ENCODE peak calls at places on chromosomes 16 and 17, in ten cellular contexts. H is adrenal gland; J is effector memory CD4-positive, alpha-beta T cell; F is heart left ventricle; N is A549; R is ovary; K is psoas muscle; D is ascending aorta; P is right cardiac atrium; C is keratinocyte. I is an unnamed sample.

GRCh38 chr17:41118721-41119120 is 548 bp upstream of the KRTAP4-11 start:
- DNase-seq in H (no peak), J (no peak), F (no peak), N (no peak), R (no peak), K (no peak), D (no peak), P (no peak), C (no peak), I (no peak)

GRCh38 chr17:63751806-63752205 is 10.2 kb upstream of the STRADA start:
- DNase-seq in H (no peak), J (no peak), F (no peak), N (no peak), R (no peak), K (no peak), D (no peak), P (no peak), C (no peak), I (no peak)

GRCh38 chr17:71942626-71943025 is 178.2 kb upstream of the SOX9 start:
- DNase-seq in H (no peak), J (no peak), F (no peak), N (no peak), R (no peak), K (no peak), D (no peak), P (no peak), C (no peak), I (no peak)

GRCh38 chr17:71764507-71764906 is 356.3 kb upstream of the SOX9 start:
- DNase-seq in H (peak; percentile 54), J (no peak), F (no peak), N (peak; percentile 46), R (no peak), K (peak; percentile 48), D (no peak), P (no peak), C (no peak), I (no peak)

GRCh38 chr17:71741836-71742235 is 379.0 kb upstream of the SOX9 start:
- DNase-seq in H (no peak), J (no peak), F (no peak), N (no peak), R (no peak), K (no peak), D (no peak), P (no peak), C (no peak), I (no peak)

GRCh38 chr16:72066747-72067146 is 3.7 kb downstream of the HPR start:
- DNase-seq in H (no peak), J (no peak), F (no peak), N (peak; percentile 53), R (no peak), K (no peak), D (no peak), P (no peak), C (no peak), I (no peak)

GRCh38 chr17:76558210-76559095 is 18.6 kb downstream of the PRCD start:
- DNase-seq in H (no peak), J (no peak), F (no peak), N (peak; percentile 38), R (no peak), K (no peak), D (no peak), P (no peak), C (no peak), I (no peak)

GRCh38 chr17:79746955-79747507 is 16.3 kb downstream of the ENPP7 start:
- DNase-seq in H (no peak), J (no peak), F (peak; percentile 32), N (no peak), R (no peak), K (no peak), D (no peak), P (no peak), C (no peak), I (no peak)

GRCh38 chr17:73976147-73976546 is 227.3 kb upstream of the RPL38 start:
- DNase-seq in H (no peak), J (no peak), F (no peak), N (no peak), R (no peak), K (no peak), D (no peak), P (no peak), C (no peak), I (no peak)

GRCh38 chr17:49146620-49147306 is 14.2 kb downstream of the B4GALNT2 start:
- DNase-seq in H (no peak), J (no peak), F (no peak), N (peak; percentile 83), R (no peak), K (no peak), D (no peak), P (no peak), C (peak; percentile 94), I (no peak)

GRCh38 chr17:40026816-40027613 is 11.8 kb downstream of the CSF3 start:
- DNase-seq in H (peak; percentile 89), J (peak; percentile 50), F (peak; percentile 90), N (peak; percentile 83), R (peak; percentile 88), K (peak; percentile 93), D (peak; percentile 86), P (peak; percentile 90), C (peak; percentile 65), I (peak; percentile 43)

GRCh38 chr17:40024901-40025300 is 9.7 kb downstream of the CSF3 start:
- DNase-seq in H (no peak), J (no peak), F (no peak), N (no peak), R (no peak), K (no peak), D (no peak), P (peak; percentile 8), C (peak; percentile 85), I (no peak)

GRCh38 chr17:40023590-40024292 is 8.5 kb downstream of the CSF3 start:
- DNase-seq in H (peak; percentile 69), J (no peak), F (peak; percentile 67), N (no peak), R (peak; percentile 62), K (no peak), D (no peak), P (peak; percentile 85), C (no peak), I (no peak)

GRCh38 chr17:40025991-40026815 is 11.0 kb downstream of the CSF3 start:
- DNase-seq in H (no peak), J (peak; percentile 14), F (peak; percentile 24), N (no peak), R (no peak), K (no peak), D (no peak), P (peak; percentile 60), C (peak; percentile 72), I (no peak)

GRCh38 chr17:40025559-40025958 is 10.3 kb downstream of the CSF3 start:
- DNase-seq in H (no peak), J (no peak), F (no peak), N (no peak), R (no peak), K (no peak), D (no peak), P (no peak), C (no peak), I (no peak)
- H3K27ac ChIP-seq in H (no peak overlapping the region), J (no peak overlapping the region), F (no peak overlapping the region), N (no peak overlapping the region), R (no peak overlapping the region), K (peak overlapping the region; percentile 58), D (no peak overlapping the region), P (no peak overlapping the region), C (peak overlapping the region; percentile 74), I (no peak overlapping the region)

DNA sequence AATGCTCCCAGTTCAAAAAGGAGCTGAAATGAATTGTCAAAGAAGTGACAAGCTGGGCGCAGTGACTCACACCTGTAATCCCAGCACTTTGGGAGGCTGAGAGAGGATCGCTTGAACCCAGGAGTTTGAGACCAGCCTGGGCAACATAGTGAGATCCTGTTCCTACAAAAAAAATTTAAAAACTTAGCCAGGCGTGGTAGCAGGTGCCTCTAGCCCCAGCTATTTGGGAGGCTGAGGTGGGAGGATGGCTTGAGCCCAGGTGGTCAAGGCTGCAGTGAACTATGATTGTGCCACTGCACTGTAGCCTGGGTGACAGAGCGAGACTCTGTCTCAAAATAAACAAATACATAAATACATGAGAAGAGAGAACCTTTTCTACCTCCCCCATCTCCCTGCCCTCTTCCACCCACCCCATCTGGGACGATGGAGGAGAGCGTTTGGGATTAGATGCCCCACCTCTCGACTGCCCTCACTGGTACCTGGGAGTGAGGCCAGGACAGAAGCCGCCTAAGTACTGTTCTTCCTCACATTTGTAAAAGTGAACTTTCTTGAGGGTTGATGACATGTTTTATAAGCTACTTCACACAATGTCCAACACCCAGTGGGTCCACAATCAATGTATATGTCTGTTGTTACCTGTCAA is 2.4 kb downstream of the IL4R start:
- DNase-seq in H (peak; percentile 27), J (no peak), F (no peak), N (no peak), R (no peak), K (no peak), D (no peak), P (no peak), C (no peak), I (no peak)
- H3K27ac ChIP-seq in H (peak overlapping the region; percentile 95), J (peak overlapping the region; percentile 98), F (peak overlapping the region; percentile 96), N (peak overlapping the region; percentile 70), R (no peak overlapping the region), K (peak overlapping the region; percentile 85), D (peak overlapping the region; percentile 93), P (peak overlapping the region; percentile 70), C (peak overlapping the region; percentile 90), I (no peak overlapping the region)

GRCh38 chr16:5670198-5670597 is 572.6 kb upstream of the EEF2KMT start:
- DNase-seq in H (no peak), J (no peak), F (no peak), N (no peak), R (no peak), K (no peak), D (no peak), P (no peak), C (no peak), I (no peak)

GRCh38 chr16:5668553-5668952 is 571.0 kb upstream of the EEF2KMT start:
- DNase-seq in H (no peak), J (no peak), F (no peak), N (no peak), R (no peak), K (no peak), D (no peak), P (no peak), C (no peak), I (no peak)

GRCh38 chr16:5665770-5666169 is 568.2 kb upstream of the EEF2KMT start:
- DNase-seq in H (no peak), J (no peak), F (no peak), N (no peak), R (no peak), K (no peak), D (no peak), P (no peak), C (no peak), I (peak; percentile 18)
- H3K27ac ChIP-seq in H (no peak overlapping the region), J (no peak overlapping the region), F (no peak overlapping the region), N (no peak overlapping the region), R (no peak overlapping the region), K (no peak overlapping the region), D (no peak overlapping the region), P (no peak overlapping the region), C (no peak overlapping the region), I (peak overlapping the region; percentile 49)

DNA sequence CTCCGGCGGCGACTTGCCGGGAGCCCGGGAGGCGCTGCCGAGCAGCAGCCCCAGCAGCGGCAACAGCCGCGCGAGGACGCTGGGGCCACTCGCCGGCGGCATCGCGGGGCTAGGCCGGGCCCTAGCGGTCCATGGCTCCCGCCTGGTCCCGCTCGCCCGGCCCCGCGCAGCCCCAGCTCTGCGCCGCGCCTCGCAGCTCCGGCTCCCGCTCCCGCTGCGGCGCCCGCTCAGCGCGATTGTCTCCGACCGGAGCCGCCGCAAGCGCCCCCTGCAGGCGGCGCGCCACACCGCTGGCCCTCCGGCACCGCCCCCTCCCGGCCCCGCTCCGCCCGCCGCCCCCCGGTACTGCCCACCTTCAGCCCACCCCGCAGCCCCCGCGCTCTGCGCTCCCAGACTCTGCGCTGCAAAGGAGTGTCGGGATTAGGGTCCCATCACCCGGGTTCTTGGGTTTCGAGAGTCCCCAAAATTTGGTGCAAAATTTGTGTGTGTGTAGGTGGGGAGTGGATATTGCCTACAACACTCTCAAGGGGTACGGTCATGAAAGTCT is at the start of gene FAM171A2:
- DNase-seq in H (no peak), J (peak; percentile 39), F (peak; percentile 81), N (peak; percentile 66), R (peak; percentile 85), K (peak; percentile 81), D (no peak), P (peak; percentile 86), C (no peak), I (peak; percentile 58)
- H3K27ac ChIP-seq in H (peak within 1 kb of the TSS; percentile 26), J (no peak within 1 kb of the TSS), F (no peak within 1 kb of the TSS), N (peak within 1 kb of the TSS; percentile 92), R (peak within 1 kb of the TSS; percentile 47), K (no peak within 1 kb of the TSS), D (no peak within 1 kb of the TSS), P (no peak within 1 kb of the TSS), C (no peak within 1 kb of the TSS), I (peak within 1 kb of the TSS; percentile 8)